ENCODE peak calls at places on chromosomes 5 and 9, in four cellular contexts. R is WTC11, I is HepG2, Y is K562. X is an unnamed sample.

GRCh38 chr9:94847486-94847885 is 121.0 kb downstream of the AOPEP start:
- DNase-seq in R (no peak), I (no peak), Y (no peak), X (no peak)

GRCh38 chr5:50963647-50964584 is 297.5 kb downstream of the PARP8 start:
- DNase-seq in R (no peak), I (no peak), Y (no peak), X (peak; percentile 66)

GRCh38 chr9:136655244-136656225 is 7.2 kb upstream of the EGFL7 start:
- DNase-seq in R (no peak), I (no peak), Y (no peak), X (no peak)

GRCh38 chr9:38202335-38202938 is 133.4 kb upstream of the SHB start:
- DNase-seq in R (no peak), I (no peak), Y (no peak), X (no peak)

GRCh38 chr5:60959156-60959555 is 14.2 kb downstream of the NDUFAF2 start:
- DNase-seq in R (no peak), I (no peak), Y (no peak), X (peak; percentile 14)

GRCh38 chr5:91103353-91104061 is 279.6 kb downstream of the ARRDC3 start:
- DNase-seq in R (no peak), I (no peak), Y (no peak), X (no peak)

GRCh38 chr9:111891910-111892499 is 4.6 kb upstream of the UGCG start:
- DNase-seq in R (no peak), I (peak; percentile 16), Y (peak; percentile 37), X (no peak)

GRCh38 chr9:34522091-34522887 is 501 bp downstream of the ENHO start:
- DNase-seq in R (no peak), I (no peak), Y (no peak), X (peak; percentile 40)

DNA sequence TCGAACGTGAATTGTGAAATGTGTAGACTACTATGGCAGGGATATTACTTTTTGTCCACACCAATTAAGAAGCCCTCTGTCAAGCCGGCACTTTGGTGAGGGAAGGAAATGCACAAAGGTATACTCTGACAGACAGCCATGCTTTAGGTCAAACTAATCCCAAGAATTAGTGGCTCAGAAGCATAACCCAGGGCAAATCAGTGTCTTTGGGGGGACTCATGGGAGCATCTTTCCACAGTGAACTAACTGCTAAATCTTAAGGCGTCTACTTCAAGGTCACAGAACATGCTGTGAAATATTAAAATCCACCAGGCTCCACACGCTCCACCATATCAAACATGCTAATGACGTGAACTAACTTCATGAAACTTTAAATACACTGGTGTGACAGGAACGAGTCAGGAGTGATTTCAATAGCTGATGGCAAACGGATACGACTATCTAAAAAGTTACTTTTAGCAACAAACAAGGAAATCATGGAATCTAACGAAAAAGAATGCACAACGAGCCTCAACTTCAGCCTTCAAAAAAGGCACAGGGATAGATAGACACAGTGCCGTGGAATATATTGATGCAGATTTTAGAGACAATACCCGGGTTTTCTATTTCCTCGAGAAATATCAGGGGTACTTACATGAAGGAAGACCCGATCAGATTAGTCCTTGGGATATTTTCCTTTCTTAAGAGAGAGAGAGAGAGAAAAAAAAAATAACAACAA is 504 bp downstream of the MEF2C start:
- DNase-seq in R (no peak), I (no peak), Y (no peak), X (no peak)
- TF ChIP-seq FOXJ3 in R (no peak), I (no peak), Y (no peak), X (no peak)

GRCh38 chr5:53479656-53480473 is 564 bp upstream of the FST start:
- DNase-seq in R (peak; percentile 62), I (peak; percentile 73), Y (peak; percentile 28), X (peak; percentile 55)
- TF ChIP-seq FOXJ3 in R (no peak), I (no peak), Y (no peak), X (no peak)

DNA sequence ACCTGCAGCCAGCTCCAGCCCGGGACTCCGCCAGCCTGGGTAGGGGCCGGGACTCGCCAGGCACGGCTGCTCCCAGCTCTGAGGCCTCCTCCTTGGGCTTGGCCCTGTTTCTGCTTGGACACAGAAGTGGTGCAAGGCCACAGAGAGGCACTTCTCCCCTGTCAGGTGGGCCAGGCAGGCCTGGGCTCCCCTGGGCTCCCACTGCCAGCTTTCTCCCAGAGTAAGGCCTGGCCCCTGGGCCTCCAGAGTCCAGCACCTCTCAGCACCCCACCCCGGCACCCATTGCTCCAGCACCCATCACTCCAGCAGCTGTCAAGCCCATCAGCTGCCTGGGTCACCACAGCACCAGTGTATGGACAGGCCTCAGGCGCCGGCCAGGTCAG is 71.1 kb upstream of the LRRTM2 start:
- DNase-seq in R (no peak), I (no peak), Y (no peak), X (peak; percentile 93)
- TF ChIP-seq FOXJ3 in R (no peak), I (no peak), Y (no peak), X (no peak)

GRCh38 chr9:10855847-10856246 is 243.0 kb upstream of the PTPRD start:
- DNase-seq in R (no peak), I (no peak), Y (no peak), X (no peak)

DNA sequence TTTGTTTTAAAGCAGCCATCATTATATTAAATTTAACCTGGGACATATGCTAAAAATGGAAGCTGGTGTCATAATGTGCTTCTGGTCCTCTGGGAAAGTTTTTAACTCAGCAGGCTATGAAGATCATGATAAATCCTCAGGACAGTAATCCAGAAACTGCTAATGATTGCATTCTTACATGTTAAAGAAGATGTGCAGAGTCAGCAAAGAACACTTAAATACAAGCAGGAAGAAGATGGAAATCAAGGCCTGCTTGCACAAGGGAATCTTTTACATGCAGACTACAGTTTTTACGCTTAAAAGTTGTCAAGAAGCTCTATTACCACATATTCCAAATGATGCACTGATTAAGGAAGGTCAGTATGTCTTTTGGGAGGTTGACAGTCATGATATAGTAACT is 246.0 kb upstream of the PTPRD start:
- DNase-seq in R (no peak), I (no peak), Y (no peak), X (no peak)
- TF ChIP-seq FOXJ3 in R (no peak), I (no peak), Y (no peak), X (no peak)

GRCh38 chr5:57680686-57681085 is 198.1 kb upstream of the ACTBL2 start:
- DNase-seq in R (no peak), I (no peak), Y (no peak), X (no peak)

GRCh38 chr5:57684299-57684702 is 201.7 kb upstream of the ACTBL2 start:
- DNase-seq in R (no peak), I (no peak), Y (no peak), X (no peak)

GRCh38 chr5:57681942-57682341 is 199.3 kb upstream of the ACTBL2 start:
- DNase-seq in R (no peak), I (no peak), Y (no peak), X (no peak)

GRCh38 chr5:57685866-57686265 is 203.3 kb upstream of the ACTBL2 start:
- DNase-seq in R (no peak), I (no peak), Y (no peak), X (no peak)

DNA sequence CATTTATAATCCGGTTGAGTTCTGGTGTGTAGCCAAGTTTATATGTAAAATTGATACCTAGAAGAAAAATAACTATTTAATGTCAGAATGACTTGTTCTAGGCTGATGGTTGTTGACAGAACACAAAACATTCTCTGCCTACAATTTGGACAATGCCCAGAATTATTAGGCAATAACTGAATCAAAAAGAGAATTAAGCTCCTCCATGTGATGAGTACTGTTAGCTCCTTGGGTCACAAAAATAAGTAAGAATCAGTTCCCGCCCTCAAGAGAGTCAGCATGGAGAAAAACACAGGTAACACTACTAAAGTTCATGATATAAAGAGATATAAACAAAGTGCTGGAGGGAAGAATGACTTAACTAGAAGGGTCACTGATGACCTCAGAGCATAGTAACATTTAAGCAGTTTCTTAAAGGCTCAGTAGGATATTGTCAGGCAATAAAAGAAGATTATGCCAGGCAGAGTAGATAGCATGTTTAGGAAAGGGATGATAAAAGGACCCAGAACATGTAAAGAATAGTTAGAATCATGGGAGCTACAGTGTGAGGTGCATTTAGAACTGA is 200.5 kb upstream of the ACTBL2 start:
- DNase-seq in R (no peak), I (no peak), Y (no peak), X (no peak)
- TF ChIP-seq FOXJ3 in R (no peak), I (no peak), Y (no peak), X (no peak)

X was measured in SK-N-SH.